ENCODE peak calls at places on chromosomes 4 and X, in five cellular contexts. N is iPS DF 6.9; H is psoas muscle; V is CD8-positive, alpha-beta T cell; R is tibial artery. P is an unnamed sample.
A peak's percentile ranks its signal among the peaks of the same experiment; 100 is the strongest.

GRCh38 chrX:132214518-132214917 is 4.7 kb downstream of the RAP2C start:
- DNase-seq in H (no peak), N (no peak), R (no peak), V (no peak), P (no peak)

GRCh38 chr4:145308598-145308997 is 128.2 kb upstream of the OTUD4 start:
- DNase-seq in H (no peak), R (no peak), N (no peak), V (no peak), P (no peak)

GRCh38 chr4:52550186-52550585 is 108.9 kb downstream of the USP46 start:
- DNase-seq in N (no peak), V (no peak), R (no peak), H (no peak), P (no peak)

GRCh38 chr4:169167958-169168357 is 102.8 kb downstream of the SH3RF1 start:
- DNase-seq in N (no peak), V (no peak), H (no peak), R (no peak), P (no peak)

GRCh38 chr4:184375027-184375426 is 99.3 kb downstream of the IRF2 start:
- DNase-seq in V (no peak), H (no peak), N (no peak), R (no peak), P (no peak)

GRCh38 chr4:165668694-165669093 is 204.3 kb upstream of the TLL1 start:
- DNase-seq in V (no peak), H (no peak), R (no peak), N (no peak), P (no peak)

GRCh38 chr4:6546681-6547447 is 28.1 kb upstream of the MAN2B2 start:
- DNase-seq in V (peak; percentile 53), H (no peak), N (peak; percentile 45), R (no peak), P (peak; percentile 45)

GRCh38 chrX:136755411-136755810 is 25.3 kb downstream of the ARHGEF6 start:
- DNase-seq in H (no peak), V (no peak), R (no peak), N (no peak), P (no peak)

GRCh38 chr4:82889287-82889686 is 1.7 kb downstream of the SEC31A start:
- DNase-seq in H (no peak), R (no peak), N (no peak), V (no peak), P (no peak)

GRCh38 chr4:77360451-77360850 is 203.4 kb downstream of the CCNG2 start:
- DNase-seq in H (no peak), R (no peak), N (no peak), V (no peak), P (no peak)

GRCh38 chrX:140022482-140022881 is 57.2 kb upstream of the CXorf66 start:
- DNase-seq in V (no peak), R (no peak), H (no peak), N (no peak), P (no peak)

GRCh38 chrX:49175875-49176274 is 4.2 kb downstream of the PLP2 start:
- DNase-seq in N (no peak), H (no peak), R (no peak), V (no peak), P (no peak)

GRCh38 chrX:49176421-49177326 is 5.0 kb downstream of the PLP2 start:
- DNase-seq in N (no peak), R (no peak), H (no peak), V (no peak), P (no peak)

GRCh38 chrX:49174723-49175122 is 3.0 kb downstream of the PLP2 start:
- DNase-seq in H (no peak), R (no peak), N (no peak), V (no peak), P (no peak)

GRCh38 chrX:49177338-49177833 is 5.7 kb downstream of the PLP2 start:
- DNase-seq in R (no peak), H (no peak), V (peak; percentile 22), N (no peak), P (no peak)

DNA sequence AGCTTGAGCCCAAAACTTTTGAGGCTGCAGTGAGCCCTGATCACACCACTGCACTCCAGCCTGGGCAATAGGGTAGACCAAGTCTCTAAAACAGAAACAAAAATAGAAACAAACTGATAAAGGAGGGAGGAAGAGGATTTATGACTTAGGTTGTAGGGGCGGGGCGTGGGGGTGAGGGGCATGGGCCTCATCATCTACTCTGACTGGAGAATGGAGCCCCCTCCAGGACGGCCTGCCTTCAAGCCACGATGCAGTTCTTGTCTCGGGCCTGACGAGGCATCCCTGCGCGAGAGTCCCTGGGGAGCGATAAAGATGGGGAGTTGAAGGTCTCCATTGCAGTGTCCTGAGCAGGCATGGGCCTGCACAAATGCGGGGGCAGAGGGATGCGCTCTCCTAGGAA is 3.7 kb downstream of the PLP2 start:
- DNase-seq in N (no peak), R (no peak), H (no peak), V (no peak), P (no peak)
- H3K27ac ChIP-seq in N (no peak overlapping the region), R (no peak overlapping the region), H (no peak overlapping the region), V (no peak overlapping the region), P (no peak overlapping the region)

GRCh38 chr4:8140915-8141314 is 17.7 kb downstream of the ABLIM2 start:
- DNase-seq in R (no peak), H (no peak), V (no peak), N (no peak), P (no peak)

GRCh38 chr4:8133897-8134542 is 24.6 kb downstream of the ABLIM2 start:
- DNase-seq in R (no peak), N (no peak), V (no peak), H (peak; percentile 44), P (no peak)

GRCh38 chr4:8135666-8136065 is 22.9 kb downstream of the ABLIM2 start:
- DNase-seq in R (no peak), V (no peak), H (peak; percentile 51), N (no peak), P (no peak)

GRCh38 chr4:8136529-8136928 is 22.1 kb downstream of the ABLIM2 start:
- DNase-seq in V (no peak), N (no peak), H (peak; percentile 45), R (no peak), P (no peak)

GRCh38 chr4:8136972-8137710 is 21.5 kb downstream of the ABLIM2 start:
- DNase-seq in N (no peak), V (no peak), H (peak; percentile 37), R (no peak), P (no peak)
- H3K4me3 ChIP-seq in N (no peak overlapping the region), V (no peak overlapping the region), H (no peak overlapping the region), R (no peak overlapping the region), P (no peak overlapping the region)

DNA sequence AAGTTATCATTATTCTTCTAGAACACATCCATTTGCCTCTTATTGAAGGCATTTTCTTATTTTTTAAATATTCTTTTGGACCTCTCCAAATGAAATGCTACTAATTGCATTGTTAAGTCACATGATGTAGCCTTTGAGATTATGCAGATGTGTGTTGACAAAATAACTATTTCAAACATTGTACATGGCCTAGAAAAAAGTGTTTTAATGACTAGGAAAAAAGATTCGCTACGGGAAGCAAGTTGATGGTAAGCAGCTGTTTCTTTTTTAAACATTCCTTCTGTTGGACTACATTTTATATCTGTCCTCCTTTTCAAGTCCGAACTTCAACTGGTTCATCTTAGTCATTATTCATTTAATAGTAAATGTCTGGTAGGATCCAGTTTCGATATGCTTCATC is 34.3 kb upstream of the GUCY1A1 start:
- DNase-seq in V (no peak), H (no peak), R (no peak), N (no peak), P (no peak)
- H3K27ac ChIP-seq in V (no peak overlapping the region), H (no peak overlapping the region), R (no peak overlapping the region), N (no peak overlapping the region), P (no peak overlapping the region)

GRCh38 chrX:21373001-21373400 is 1.2 kb upstream of the CNKSR2 start:
- DNase-seq in R (no peak), V (no peak), N (no peak), H (no peak), P (no peak)
- H3K4me3 ChIP-seq in R (peak overlapping the region; percentile 58), V (no peak overlapping the region), N (no peak overlapping the region), H (no peak overlapping the region), P (peak overlapping the region; percentile 74)